ENCODE peak calls at places on chromosomes 1 and 21, in four cellular contexts. One of them, this sample, is unnamed.

GRCh38 chr21:44846485-44847260 is 26.8 kb downstream of the PTTG1IP start:
- DNase-seq in neuronal stem cell: no peak
- DNase-seq in IMR-90: peak; percentile 35
- DNase-seq in stimulated activated CD8-positive, alpha-beta memory T cell treated with anti-CD3 and anti-CD28 coated beads, Interleukin-7, amount 100 ng/mL, for 1 hour: no peak
- DNase-seq in this sample: peak; percentile 8

GRCh38 chr1:7717769-7718368 is 53.2 kb upstream of the VAMP3 start:
- DNase-seq in IMR-90: no peak
- DNase-seq in neuronal stem cell: no peak
- DNase-seq in stimulated activated CD8-positive, alpha-beta memory T cell treated with anti-CD3 and anti-CD28 coated beads, Interleukin-7, amount 100 ng/mL, for 1 hour: no peak
- DNase-seq in this sample: no peak

GRCh38 chr1:183896466-183897026 is 91.6 kb downstream of the RGL1 start:
- DNase-seq in stimulated activated CD8-positive, alpha-beta memory T cell treated with anti-CD3 and anti-CD28 coated beads, Interleukin-7, amount 100 ng/mL, for 1 hour: no peak
- DNase-seq in IMR-90: peak; percentile 49
- DNase-seq in neuronal stem cell: no peak
- DNase-seq in this sample: no peak

GRCh38 chr21:34091607-34092006 is 18.2 kb downstream of the MRPS6 start:
- DNase-seq in stimulated activated CD8-positive, alpha-beta memory T cell treated with anti-CD3 and anti-CD28 coated beads, Interleukin-7, amount 100 ng/mL, for 1 hour: no peak
- DNase-seq in IMR-90: no peak
- DNase-seq in neuronal stem cell: no peak
- DNase-seq in this sample: no peak

GRCh38 chr1:206041640-206042039 is 11.3 kb upstream of the RHEX start:
- DNase-seq in stimulated activated CD8-positive, alpha-beta memory T cell treated with anti-CD3 and anti-CD28 coated beads, Interleukin-7, amount 100 ng/mL, for 1 hour: no peak
- DNase-seq in neuronal stem cell: no peak
- DNase-seq in IMR-90: no peak
- DNase-seq in this sample: no peak

GRCh38 chr1:183913556-183913955 is 108.6 kb downstream of the RGL1 start:
- DNase-seq in stimulated activated CD8-positive, alpha-beta memory T cell treated with anti-CD3 and anti-CD28 coated beads, Interleukin-7, amount 100 ng/mL, for 1 hour: no peak
- DNase-seq in neuronal stem cell: no peak
- DNase-seq in IMR-90: peak; percentile 39
- DNase-seq in this sample: no peak

GRCh38 chr1:109241841-109242301 is 7.5 kb upstream of the CELSR2 start:
- DNase-seq in neuronal stem cell: no peak
- DNase-seq in stimulated activated CD8-positive, alpha-beta memory T cell treated with anti-CD3 and anti-CD28 coated beads, Interleukin-7, amount 100 ng/mL, for 1 hour: no peak
- DNase-seq in IMR-90: no peak
- DNase-seq in this sample: no peak

GRCh38 chr1:229410692-229411433 is 23.0 kb downstream of the ACTA1 start:
- DNase-seq in stimulated activated CD8-positive, alpha-beta memory T cell treated with anti-CD3 and anti-CD28 coated beads, Interleukin-7, amount 100 ng/mL, for 1 hour: no peak
- DNase-seq in IMR-90: peak; percentile 49
- DNase-seq in neuronal stem cell: no peak
- DNase-seq in this sample: no peak

GRCh38 chr1:117231748-117232373 is 21.1 kb upstream of the VTCN1 start:
- DNase-seq in IMR-90: no peak
- DNase-seq in neuronal stem cell: no peak
- DNase-seq in stimulated activated CD8-positive, alpha-beta memory T cell treated with anti-CD3 and anti-CD28 coated beads, Interleukin-7, amount 100 ng/mL, for 1 hour: no peak
- DNase-seq in this sample: peak; percentile 11

GRCh38 chr1:190663962-190664361 is 186.3 kb upstream of the BRINP3 start:
- DNase-seq in IMR-90: no peak
- DNase-seq in neuronal stem cell: no peak
- DNase-seq in stimulated activated CD8-positive, alpha-beta memory T cell treated with anti-CD3 and anti-CD28 coated beads, Interleukin-7, amount 100 ng/mL, for 1 hour: no peak
- DNase-seq in this sample: no peak

GRCh38 chr1:196403803-196404690 is 204.2 kb downstream of the KCNT2 start:
- DNase-seq in stimulated activated CD8-positive, alpha-beta memory T cell treated with anti-CD3 and anti-CD28 coated beads, Interleukin-7, amount 100 ng/mL, for 1 hour: no peak
- DNase-seq in neuronal stem cell: no peak
- DNase-seq in IMR-90: no peak
- DNase-seq in this sample: no peak

GRCh38 chr1:63693956-63694607 is 79.7 kb upstream of the ROR1 start:
- DNase-seq in IMR-90: peak; percentile 52
- DNase-seq in neuronal stem cell: no peak
- DNase-seq in stimulated activated CD8-positive, alpha-beta memory T cell treated with anti-CD3 and anti-CD28 coated beads, Interleukin-7, amount 100 ng/mL, for 1 hour: no peak
- DNase-seq in this sample: no peak

GRCh38 chr1:59892836-59893811 is 33.4 kb downstream of the CYP2J2 start:
- DNase-seq in IMR-90: no peak
- DNase-seq in neuronal stem cell: no peak
- DNase-seq in stimulated activated CD8-positive, alpha-beta memory T cell treated with anti-CD3 and anti-CD28 coated beads, Interleukin-7, amount 100 ng/mL, for 1 hour: no peak
- DNase-seq in this sample: no peak

GRCh38 chr21:46498335-46499050 is 39.8 kb downstream of the DIP2A start:
- DNase-seq in stimulated activated CD8-positive, alpha-beta memory T cell treated with anti-CD3 and anti-CD28 coated beads, Interleukin-7, amount 100 ng/mL, for 1 hour: no peak
- DNase-seq in IMR-90: peak; percentile 45
- DNase-seq in neuronal stem cell: no peak
- DNase-seq in this sample: no peak

GRCh38 chr1:51728611-51729155 is 111.8 kb downstream of the OSBPL9 start:
- DNase-seq in neuronal stem cell: no peak
- DNase-seq in IMR-90: peak; percentile 10
- DNase-seq in stimulated activated CD8-positive, alpha-beta memory T cell treated with anti-CD3 and anti-CD28 coated beads, Interleukin-7, amount 100 ng/mL, for 1 hour: no peak
- DNase-seq in this sample: no peak

GRCh38 chr1:155319536-155319935 is 1.2 kb upstream of the RUSC1 start:
- DNase-seq in IMR-90: no peak
- DNase-seq in neuronal stem cell: no peak
- DNase-seq in stimulated activated CD8-positive, alpha-beta memory T cell treated with anti-CD3 and anti-CD28 coated beads, Interleukin-7, amount 100 ng/mL, for 1 hour: no peak
- DNase-seq in this sample: no peak

GRCh38 chr1:18962855-18963737 is 6.6 kb upstream of the IFFO2 start:
- DNase-seq in neuronal stem cell: no peak
- DNase-seq in stimulated activated CD8-positive, alpha-beta memory T cell treated with anti-CD3 and anti-CD28 coated beads, Interleukin-7, amount 100 ng/mL, for 1 hour: no peak
- DNase-seq in IMR-90: no peak
- DNase-seq in this sample: no peak